ENCODE peak calls at places on chromosomes 12 and 14, in five cellular contexts. One of them, this sample, is unnamed.

GRCh38 chr12:99387661-99388060 is 259.9 kb upstream of the GARIN6 start:
- DNase-seq in thoracic aorta: no peak
- DNase-seq in heart right ventricle: no peak
- DNase-seq in astrocyte of the cerebellum: no peak
- DNase-seq in brain microvascular endothelial cell: no peak
- DNase-seq in this sample: no peak

GRCh38 chr12:94779520-94779919 is 129.2 kb upstream of the TMCC3 start:
- DNase-seq in thoracic aorta: no peak
- DNase-seq in brain microvascular endothelial cell: peak; percentile 79
- DNase-seq in heart right ventricle: no peak
- DNase-seq in astrocyte of the cerebellum: peak; percentile 96
- DNase-seq in this sample: peak; percentile 56

GRCh38 chr12:115740586-115741155 is 536.8 kb downstream of the MED13L start:
- DNase-seq in brain microvascular endothelial cell: no peak
- DNase-seq in thoracic aorta: no peak
- DNase-seq in heart right ventricle: no peak
- DNase-seq in astrocyte of the cerebellum: no peak
- DNase-seq in this sample: no peak

GRCh38 chr12:53786411-53786810 is 34.6 kb upstream of the CISTR start:
- DNase-seq in heart right ventricle: no peak
- DNase-seq in astrocyte of the cerebellum: no peak
- DNase-seq in brain microvascular endothelial cell: no peak
- DNase-seq in thoracic aorta: no peak
- DNase-seq in this sample: no peak

GRCh38 chr12:41190360-41190759 is 2.2 kb downstream of the PDZRN4 start:
- DNase-seq in brain microvascular endothelial cell: peak; percentile 34
- DNase-seq in heart right ventricle: no peak
- DNase-seq in thoracic aorta: no peak
- DNase-seq in astrocyte of the cerebellum: peak; percentile 12
- DNase-seq in this sample: no peak

GRCh38 chr12:57276935-57277563 is 26.1 kb upstream of the STAC3 start:
- DNase-seq in thoracic aorta: no peak
- DNase-seq in heart right ventricle: no peak
- DNase-seq in astrocyte of the cerebellum: no peak
- DNase-seq in brain microvascular endothelial cell: peak; percentile 37
- DNase-seq in this sample: no peak

GRCh38 chr12:3452348-3452747 is 38.7 kb upstream of the PRMT8 start:
- DNase-seq in heart right ventricle: no peak
- DNase-seq in astrocyte of the cerebellum: no peak
- DNase-seq in brain microvascular endothelial cell: no peak
- DNase-seq in thoracic aorta: no peak
- DNase-seq in this sample: no peak

GRCh38 chr12:76762556-76762955 is 1.4 kb upstream of the ZDHHC17 start:
- DNase-seq in astrocyte of the cerebellum: no peak
- DNase-seq in heart right ventricle: no peak
- DNase-seq in thoracic aorta: no peak
- DNase-seq in brain microvascular endothelial cell: no peak
- DNase-seq in this sample: no peak

GRCh38 chr12:59643576-59643975 is 47.7 kb downstream of the SLC16A7 start:
- DNase-seq in astrocyte of the cerebellum: no peak
- DNase-seq in thoracic aorta: no peak
- DNase-seq in heart right ventricle: no peak
- DNase-seq in brain microvascular endothelial cell: no peak
- DNase-seq in this sample: no peak

GRCh38 chr14:83255015-83255726 is 1721.5 kb upstream of the SEL1L start:
- DNase-seq in heart right ventricle: no peak
- DNase-seq in brain microvascular endothelial cell: no peak
- DNase-seq in thoracic aorta: no peak
- DNase-seq in astrocyte of the cerebellum: no peak
- DNase-seq in this sample: no peak

GRCh38 chr14:79649856-79650255 is 561.4 kb downstream of the DIO2 start:
- DNase-seq in thoracic aorta: no peak
- DNase-seq in brain microvascular endothelial cell: no peak
- DNase-seq in astrocyte of the cerebellum: no peak
- DNase-seq in heart right ventricle: no peak
- DNase-seq in this sample: no peak

GRCh38 chr12:53065470-53065869 is 13.7 kb downstream of the SPRYD3 start:
- DNase-seq in brain microvascular endothelial cell: no peak
- DNase-seq in astrocyte of the cerebellum: no peak
- DNase-seq in thoracic aorta: no peak
- DNase-seq in heart right ventricle: peak; percentile 11
- DNase-seq in this sample: no peak

GRCh38 chr12:58920102-58920955 is at the start of gene LRIG3:
- DNase-seq in thoracic aorta: peak; percentile 53
- DNase-seq in astrocyte of the cerebellum: peak; percentile 82
- DNase-seq in heart right ventricle: peak; percentile 90
- DNase-seq in brain microvascular endothelial cell: peak; percentile 88
- DNase-seq in this sample: peak; percentile 49

GRCh38 chr12:119115296-119115905 is 63.3 kb upstream of the HSPB8 start:
- DNase-seq in astrocyte of the cerebellum: peak; percentile 22
- DNase-seq in thoracic aorta: no peak
- DNase-seq in brain microvascular endothelial cell: peak; percentile 47
- DNase-seq in heart right ventricle: peak; percentile 51
- DNase-seq in this sample: no peak

GRCh38 chr12:51821423-51822260 is 26.9 kb downstream of the FIGNL2 start:
- DNase-seq in brain microvascular endothelial cell: no peak
- DNase-seq in heart right ventricle: no peak
- DNase-seq in astrocyte of the cerebellum: no peak
- DNase-seq in thoracic aorta: no peak
- DNase-seq in this sample: no peak

GRCh38 chr12:4855121-4855924 is 54.4 kb upstream of the KCNA1 start:
- DNase-seq in brain microvascular endothelial cell: peak; percentile 75
- DNase-seq in thoracic aorta: peak; percentile 34
- DNase-seq in astrocyte of the cerebellum: peak; percentile 84
- DNase-seq in heart right ventricle: peak; percentile 60
- DNase-seq in this sample: peak; percentile 52

GRCh38 chr14:94963051-94963450 is 193.1 kb upstream of the GSC start:
- DNase-seq in heart right ventricle: no peak
- DNase-seq in astrocyte of the cerebellum: no peak
- DNase-seq in brain microvascular endothelial cell: no peak
- DNase-seq in thoracic aorta: no peak
- DNase-seq in this sample: no peak

GRCh38 chr14:74979442-74980397 is 23.0 kb upstream of the EIF2B2 start:
- DNase-seq in brain microvascular endothelial cell: no peak
- DNase-seq in thoracic aorta: no peak
- DNase-seq in astrocyte of the cerebellum: no peak
- DNase-seq in heart right ventricle: no peak
- DNase-seq in this sample: no peak

GRCh38 chr14:30375280-30375892 is 183.6 kb upstream of the G2E3 start:
- DNase-seq in heart right ventricle: peak; percentile 30
- DNase-seq in thoracic aorta: no peak
- DNase-seq in astrocyte of the cerebellum: peak; percentile 18
- DNase-seq in brain microvascular endothelial cell: peak; percentile 76
- DNase-seq in this sample: peak; percentile 2

GRCh38 chr12:100799770-100800169 is 5.2 kb downstream of the ANO4 start:
- DNase-seq in heart right ventricle: no peak
- DNase-seq in brain microvascular endothelial cell: no peak
- DNase-seq in astrocyte of the cerebellum: no peak
- DNase-seq in thoracic aorta: no peak
- DNase-seq in this sample: no peak

GRCh38 chr14:69997849-69998248 is 118.6 kb downstream of the SMOC1 start:
- DNase-seq in thoracic aorta: no peak
- DNase-seq in astrocyte of the cerebellum: peak; percentile 89
- DNase-seq in heart right ventricle: no peak
- DNase-seq in brain microvascular endothelial cell: peak; percentile 86
- DNase-seq in this sample: no peak

GRCh38 chr14:95897280-95897679 is 20.6 kb downstream of the TUNAR start:
- DNase-seq in astrocyte of the cerebellum: no peak
- DNase-seq in thoracic aorta: no peak
- DNase-seq in brain microvascular endothelial cell: no peak
- DNase-seq in heart right ventricle: no peak
- DNase-seq in this sample: no peak

GRCh38 chr12:56127485-56127887 is 581 bp upstream of the ESYT1 start:
- DNase-seq in astrocyte of the cerebellum: no peak
- DNase-seq in brain microvascular endothelial cell: no peak
- DNase-seq in heart right ventricle: no peak
- DNase-seq in thoracic aorta: no peak
- DNase-seq in this sample: no peak

GRCh38 chr14:78997811-78998210 is 827.6 kb downstream of the NRXN3 start:
- DNase-seq in heart right ventricle: peak; percentile 8
- DNase-seq in thoracic aorta: no peak
- DNase-seq in astrocyte of the cerebellum: peak; percentile 68
- DNase-seq in brain microvascular endothelial cell: peak; percentile 62
- DNase-seq in this sample: no peak

GRCh38 chr12:76010732-76011458 is 20.7 kb downstream of the PHLDA1 start:
- DNase-seq in heart right ventricle: no peak
- DNase-seq in brain microvascular endothelial cell: no peak
- DNase-seq in astrocyte of the cerebellum: no peak
- DNase-seq in thoracic aorta: no peak
- DNase-seq in this sample: no peak

DNA sequence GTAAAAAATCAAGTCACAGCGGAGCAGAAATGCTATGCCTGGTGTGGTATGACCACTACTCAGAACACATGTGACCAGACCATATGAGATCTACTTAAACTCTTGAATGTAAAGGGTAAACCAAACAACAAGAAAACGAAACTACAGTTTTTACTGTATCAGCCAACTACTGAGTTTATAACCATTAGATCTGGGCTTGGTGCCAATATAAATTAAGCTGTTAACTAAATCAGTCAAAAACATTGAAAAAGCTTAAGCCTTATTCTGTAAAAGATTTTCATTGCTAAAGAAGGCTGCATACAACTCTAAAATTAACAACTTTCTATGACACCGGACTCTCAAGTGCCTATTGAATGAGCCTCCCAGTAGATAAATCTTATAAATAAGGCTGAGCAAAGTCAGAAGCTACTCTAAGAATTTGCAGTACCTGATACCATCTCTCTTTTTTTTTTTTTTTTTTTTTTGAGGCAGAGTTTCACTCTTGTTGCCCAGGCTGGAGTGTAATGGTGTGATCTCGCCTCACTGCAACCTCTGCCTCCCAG is 35.4 kb downstream of the SPTLC2 start:
- DNase-seq in astrocyte of the cerebellum: peak; percentile 80
- DNase-seq in thoracic aorta: no peak
- DNase-seq in brain microvascular endothelial cell: peak; percentile 35
- DNase-seq in heart right ventricle: no peak
- DNase-seq in this sample: peak; percentile 56
- H3K4me3 ChIP-seq in astrocyte of the cerebellum: peak overlapping the region; percentile 1
- H3K4me3 ChIP-seq in thoracic aorta: peak overlapping the region; percentile 59
- H3K4me3 ChIP-seq in brain microvascular endothelial cell: peak overlapping the region; percentile 30
- H3K4me3 ChIP-seq in heart right ventricle: no peak overlapping the region
- H3K4me3 ChIP-seq in this sample: no peak overlapping the region

DNA sequence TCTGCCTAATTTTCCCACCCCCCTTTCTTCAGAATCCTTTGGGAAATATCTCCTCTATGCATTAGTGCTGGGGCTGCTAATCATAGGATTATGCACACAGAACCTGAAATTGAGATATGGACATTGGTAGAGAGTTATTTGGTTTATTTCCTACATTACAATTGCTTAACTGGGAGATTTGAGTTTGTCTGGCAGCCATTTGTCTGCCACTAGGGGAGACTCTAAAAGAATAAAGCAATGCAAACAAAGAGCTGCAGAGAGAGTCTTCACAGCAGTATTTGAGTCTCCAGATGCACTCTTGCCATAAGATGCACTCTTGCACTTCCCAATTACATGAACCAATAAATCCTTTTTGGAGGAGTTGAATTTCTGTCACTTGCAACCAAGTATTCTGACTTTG is 12.0 kb upstream of the PCNX4 start:
- DNase-seq in astrocyte of the cerebellum: no peak
- DNase-seq in brain microvascular endothelial cell: no peak
- DNase-seq in thoracic aorta: no peak
- DNase-seq in heart right ventricle: no peak
- DNase-seq in this sample: no peak
- TF ChIP-seq CTCF in astrocyte of the cerebellum: peak; percentile 32
- TF ChIP-seq CTCF in brain microvascular endothelial cell: peak; percentile 51
- TF ChIP-seq CTCF in thoracic aorta: no peak
- TF ChIP-seq CTCF in heart right ventricle: no peak
- TF ChIP-seq CTCF in this sample: no peak

GRCh38 chr14:36396798-36397197 is 76.4 kb upstream of the MBIP start:
- DNase-seq in astrocyte of the cerebellum: no peak
- DNase-seq in thoracic aorta: no peak
- DNase-seq in brain microvascular endothelial cell: no peak
- DNase-seq in heart right ventricle: no peak
- DNase-seq in this sample: no peak

GRCh38 chr14:36394593-36394992 is 74.2 kb upstream of the MBIP start:
- DNase-seq in thoracic aorta: no peak
- DNase-seq in brain microvascular endothelial cell: no peak
- DNase-seq in heart right ventricle: no peak
- DNase-seq in astrocyte of the cerebellum: no peak
- DNase-seq in this sample: no peak

GRCh38 chr14:36398463-36399291 is 78.2 kb upstream of the MBIP start:
- DNase-seq in heart right ventricle: no peak
- DNase-seq in astrocyte of the cerebellum: no peak
- DNase-seq in brain microvascular endothelial cell: no peak
- DNase-seq in thoracic aorta: no peak
- DNase-seq in this sample: no peak

GRCh38 chr14:36402867-36403266 is 82.4 kb upstream of the MBIP start:
- DNase-seq in heart right ventricle: no peak
- DNase-seq in brain microvascular endothelial cell: no peak
- DNase-seq in thoracic aorta: no peak
- DNase-seq in astrocyte of the cerebellum: no peak
- DNase-seq in this sample: no peak

GRCh38 chr14:36397357-36397756 is 76.9 kb upstream of the MBIP start:
- DNase-seq in thoracic aorta: no peak
- DNase-seq in heart right ventricle: no peak
- DNase-seq in astrocyte of the cerebellum: no peak
- DNase-seq in brain microvascular endothelial cell: no peak
- DNase-seq in this sample: no peak
- H3K4me3 ChIP-seq in thoracic aorta: no peak overlapping the region
- H3K4me3 ChIP-seq in heart right ventricle: no peak overlapping the region
- H3K4me3 ChIP-seq in astrocyte of the cerebellum: no peak overlapping the region
- H3K4me3 ChIP-seq in brain microvascular endothelial cell: no peak overlapping the region
- H3K4me3 ChIP-seq in this sample: no peak overlapping the region

GRCh38 chr14:22465201-22465835 is 123.7 kb downstream of the DAD1 start:
- DNase-seq in astrocyte of the cerebellum: no peak
- DNase-seq in thoracic aorta: no peak
- DNase-seq in brain microvascular endothelial cell: peak; percentile 24
- DNase-seq in heart right ventricle: no peak
- DNase-seq in this sample: no peak
- TF ChIP-seq CTCF in astrocyte of the cerebellum: no peak
- TF ChIP-seq CTCF in thoracic aorta: no peak
- TF ChIP-seq CTCF in brain microvascular endothelial cell: no peak
- TF ChIP-seq CTCF in heart right ventricle: no peak
- TF ChIP-seq CTCF in this sample: no peak

DNA sequence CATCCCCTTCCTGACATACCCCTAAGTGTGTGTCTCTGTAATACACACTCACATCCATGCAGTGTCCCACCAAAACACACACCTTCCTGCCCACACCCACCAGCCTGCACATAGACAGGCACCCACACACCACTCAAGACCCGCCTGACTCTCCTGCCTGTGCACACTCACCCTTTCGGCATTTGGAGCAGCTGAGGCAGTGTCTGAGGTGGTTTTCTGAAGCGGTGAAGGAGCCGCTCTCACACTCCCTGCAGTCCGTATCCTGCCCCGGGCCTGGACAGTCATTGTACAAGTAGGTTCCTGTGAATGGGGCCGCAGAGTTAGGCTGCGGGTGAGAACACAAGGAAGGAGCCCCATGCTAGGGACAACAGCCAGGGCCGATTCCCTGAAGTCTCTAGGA is 8.3 kb downstream of the TNFRSF1A start:
- DNase-seq in heart right ventricle: no peak
- DNase-seq in brain microvascular endothelial cell: peak; percentile 87
- DNase-seq in thoracic aorta: no peak
- DNase-seq in astrocyte of the cerebellum: no peak
- DNase-seq in this sample: no peak
- H3K4me3 ChIP-seq in heart right ventricle: no peak overlapping the region
- H3K4me3 ChIP-seq in brain microvascular endothelial cell: no peak overlapping the region
- H3K4me3 ChIP-seq in thoracic aorta: no peak overlapping the region
- H3K4me3 ChIP-seq in astrocyte of the cerebellum: no peak overlapping the region
- H3K4me3 ChIP-seq in this sample: no peak overlapping the region

This sample was measured in AG09309.